ENCODE peak calls at places on chromosome 14, in nine cellular contexts. O is effector memory CD4-positive, alpha-beta T cell; L is IMR-90; D is cardiac muscle cell; T is GM23248; M is ovary; W is breast epithelium; E is heart right ventricle; F is esophagus squamous epithelium. A is an unnamed sample.

GRCh38 chr14:101029668-101030290 is 126.3 kb upstream of the RTL1 start:
- DNase-seq in T (no peak), L (no peak), E (no peak), O (no peak), M (no peak), W (no peak), D (no peak), F (no peak), A (no peak)

GRCh38 chr14:75259946-75260545 is 18.6 kb upstream of the FOS start:
- DNase-seq in M (no peak), L (no peak), W (no peak), F (no peak), O (no peak), T (peak; percentile 4), D (no peak), E (no peak), A (no peak)

GRCh38 chr14:103019827-103020226 is 37.5 kb downstream of the CDC42BPB start:
- DNase-seq in T (no peak), E (no peak), O (no peak), F (no peak), D (peak; percentile 67), W (peak; percentile 42), L (no peak), M (no peak), A (no peak)

GRCh38 chr14:100909439-100909838 is 5.9 kb upstream of the RTL1 start:
- DNase-seq in W (no peak), E (no peak), D (no peak), M (no peak), L (no peak), O (no peak), F (no peak), T (no peak), A (no peak)

GRCh38 chr14:50944647-50945413 is 547 bp upstream of the PYGL start:
- DNase-seq in D (peak; percentile 58), E (peak; percentile 43), M (peak; percentile 64), L (peak; percentile 35), W (peak; percentile 61), O (no peak), F (no peak), T (peak; percentile 69), A (no peak)

GRCh38 chr14:52266179-52266578 is 1.3 kb upstream of the PTGDR start:
- DNase-seq in W (no peak), D (peak; percentile 93), F (no peak), T (peak; percentile 88), L (peak; percentile 49), O (no peak), M (no peak), E (no peak), A (no peak)

GRCh38 chr14:85958069-85958468 is 428.1 kb downstream of the FLRT2 start:
- DNase-seq in L (no peak), D (no peak), M (no peak), W (no peak), T (no peak), F (no peak), O (no peak), E (no peak), A (no peak)

GRCh38 chr14:50363734-50364113 is 33.0 kb downstream of the CDKL1 start:
- DNase-seq in E (no peak), D (peak; percentile 43), L (peak; percentile 18), F (no peak), O (peak; percentile 22), T (peak; percentile 69), M (no peak), W (no peak), A (peak; percentile 12)

GRCh38 chr14:54348001-54348611 is 48.7 kb upstream of the CDKN3 start:
- DNase-seq in M (no peak), L (peak; percentile 47), D (peak; percentile 64), T (peak; percentile 65), E (no peak), W (no peak), O (no peak), F (no peak), A (no peak)

GRCh38 chr14:70239802-70240201 is 51.1 kb upstream of the SLC8A3 start:
- DNase-seq in O (no peak), F (no peak), E (no peak), T (no peak), M (no peak), W (no peak), D (no peak), L (no peak), A (no peak)

GRCh38 chr14:96055753-96056508 is 16.8 kb downstream of the C14orf132 start:
- DNase-seq in L (no peak), D (no peak), E (no peak), M (no peak), T (no peak), W (no peak), F (no peak), O (no peak), A (no peak)

GRCh38 chr14:102933618-102934231 is 11.3 kb downstream of the AMN start:
- DNase-seq in O (no peak), D (no peak), L (no peak), M (no peak), E (no peak), T (no peak), W (no peak), F (no peak), A (no peak)

GRCh38 chr14:94395900-94396574 is 7.6 kb upstream of the SERPINA1 start:
- DNase-seq in M (no peak), L (no peak), D (no peak), F (no peak), T (no peak), O (no peak), E (no peak), W (no peak), A (no peak)

GRCh38 chr14:49691031-49691430 is 1.9 kb upstream of the KLHDC1 start:
- DNase-seq in T (no peak), F (no peak), M (no peak), E (no peak), D (no peak), W (no peak), O (no peak), L (no peak), A (no peak)

GRCh38 chr14:77660754-77661153 is 44.3 kb upstream of the SPTLC2 start:
- DNase-seq in O (no peak), D (no peak), L (no peak), F (no peak), M (no peak), E (no peak), W (no peak), T (no peak), A (no peak)

GRCh38 chr14:22002860-22003284 is 329.3 kb upstream of the OR4E1 start:
- DNase-seq in F (no peak), L (no peak), E (no peak), M (no peak), D (no peak), T (peak; percentile 4), W (no peak), O (peak; percentile 44), A (peak; percentile 47)

GRCh38 chr14:80942158-80942738 is 710 bp upstream of the CEP128 start:
- DNase-seq in W (no peak), O (no peak), E (no peak), M (no peak), L (no peak), F (no peak), T (no peak), D (peak; percentile 10), A (no peak)

GRCh38 chr14:83702619-83703018 is 1827.3 kb upstream of the FLRT2 start:
- DNase-seq in D (no peak), L (no peak), F (no peak), O (no peak), M (no peak), T (no peak), W (no peak), E (no peak), A (no peak)
- H3K9me3 ChIP-seq in D (no peaks in the 10 kb centered on the region), L (no peaks in the 10 kb centered on the region), F (no peaks in the 10 kb centered on the region), O (no peaks in the 10 kb centered on the region), M (no peaks in the 10 kb centered on the region), T (no peaks in the 10 kb centered on the region), W (no peaks in the 10 kb centered on the region), E (no peaks in the 10 kb centered on the region), A (no peaks in the 10 kb centered on the region)

DNA sequence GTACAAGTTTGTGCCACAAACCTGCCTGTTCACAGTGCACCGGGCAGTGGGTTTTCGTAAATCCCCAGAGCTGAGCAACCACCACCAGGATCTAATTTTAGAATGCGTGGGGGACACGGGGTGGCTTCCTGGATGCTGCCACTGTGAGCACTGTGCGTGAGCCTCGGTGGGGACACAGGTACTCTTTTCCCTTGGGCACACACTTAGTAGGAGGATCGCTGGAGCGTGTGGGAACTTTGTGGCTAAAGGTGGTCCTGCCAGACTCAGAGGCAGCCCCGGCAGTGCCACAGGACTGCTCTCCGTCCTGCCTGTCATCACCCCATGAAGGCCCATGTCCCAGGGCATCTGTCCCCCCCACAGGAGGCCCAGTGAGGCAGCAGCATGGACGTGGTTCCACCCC is 21.1 kb downstream of the BTBD6 start:
- DNase-seq in F (no peak), T (no peak), E (no peak), O (no peak), L (no peak), D (no peak), W (no peak), M (no peak), A (no peak)
- H3K9me3 ChIP-seq in F (no peaks in the 10 kb centered on the region), T (no peaks in the 10 kb centered on the region), E (no peaks in the 10 kb centered on the region), O (no peaks in the 10 kb centered on the region), L (no peaks in the 10 kb centered on the region), D (no peaks in the 10 kb centered on the region), W (no peaks in the 10 kb centered on the region), M (no peaks in the 10 kb centered on the region), A (no peaks in the 10 kb centered on the region)

GRCh38 chr14:79920180-79920579 is 291.1 kb downstream of the DIO2 start:
- DNase-seq in O (no peak), T (no peak), L (no peak), E (no peak), D (no peak), F (no peak), M (no peak), W (no peak), A (no peak)

GRCh38 chr14:79924583-79924982 is 286.7 kb downstream of the DIO2 start:
- DNase-seq in L (no peak), O (no peak), E (no peak), M (no peak), D (no peak), F (no peak), W (no peak), T (no peak), A (no peak)
- H3K9me3 ChIP-seq in L (peaks cover 3% of the 10 kb centered on the region), O (no peaks in the 10 kb centered on the region), E (peaks cover 4% of the 10 kb centered on the region), M (no peaks in the 10 kb centered on the region), D (no peaks in the 10 kb centered on the region), F (no peaks in the 10 kb centered on the region), W (peaks cover 9% of the 10 kb centered on the region), T (no peaks in the 10 kb centered on the region), A (no peaks in the 10 kb centered on the region)

GRCh38 chr14:68131907-68132306 is 312.3 kb downstream of the RAD51B start:
- DNase-seq in L (no peak), E (no peak), D (no peak), T (no peak), F (no peak), M (no peak), W (no peak), O (no peak), A (no peak)

GRCh38 chr14:68135028-68135427 is 315.4 kb downstream of the RAD51B start:
- DNase-seq in D (no peak), M (no peak), W (no peak), F (no peak), T (no peak), L (no peak), E (no peak), O (no peak), A (no peak)

GRCh38 chr14:68135566-68135965 is 316.0 kb downstream of the RAD51B start:
- DNase-seq in L (peak; percentile 43), O (no peak), D (no peak), W (no peak), F (no peak), M (no peak), E (no peak), T (peak; percentile 73), A (no peak)

GRCh38 chr14:68133856-68134255 is 314.3 kb downstream of the RAD51B start:
- DNase-seq in L (no peak), D (no peak), T (no peak), F (no peak), W (no peak), E (no peak), O (no peak), M (no peak), A (no peak)

GRCh38 chr14:68132722-68133121 is 313.1 kb downstream of the RAD51B start:
- DNase-seq in M (no peak), F (no peak), T (no peak), D (no peak), E (no peak), O (no peak), L (no peak), W (no peak), A (no peak)
- H3K9me3 ChIP-seq in M (no peaks in the 10 kb centered on the region), F (no peaks in the 10 kb centered on the region), T (no peaks in the 10 kb centered on the region), D (no peaks in the 10 kb centered on the region), E (no peaks in the 10 kb centered on the region), O (no peaks in the 10 kb centered on the region), L (no peaks in the 10 kb centered on the region), W (no peaks in the 10 kb centered on the region), A (no peaks in the 10 kb centered on the region)